ENCODE peak calls at places on chromosome X, in ten cellular contexts. One of them, this sample, is unnamed.

GRCh38 chrX:13494562-13494961 is 74.8 kb upstream of the EGFL6 start:
- DNase-seq in kidney tubule cell: no peak
- DNase-seq in KBM-7: no peak
- DNase-seq in iPS-NIHi11: no peak
- DNase-seq in mesenteric fat pad: no peak
- DNase-seq in activated CD4-positive, alpha-beta T cell treated with anti-CD3 and anti-CD28 coated beads for 24 hours: no peak
- DNase-seq in WTC11: no peak
- DNase-seq in T follicular helper cell: no peak
- DNase-seq in activated T-helper 9 cell treated with anti-CD3 and anti-CD28 coated beads, Interleukin-2, amount 50 U/mL, for 16 hours: no peak
- DNase-seq in GM10248: no peak
- DNase-seq in this sample: no peak

GRCh38 chrX:74383611-74384010 is 37.7 kb upstream of the SLC16A2 start:
- DNase-seq in kidney tubule cell: peak; percentile 58
- DNase-seq in KBM-7: peak; percentile 55
- DNase-seq in iPS-NIHi11: peak; percentile 51
- DNase-seq in mesenteric fat pad: no peak
- DNase-seq in activated CD4-positive, alpha-beta T cell treated with anti-CD3 and anti-CD28 coated beads for 24 hours: no peak
- DNase-seq in WTC11: peak; percentile 32
- DNase-seq in T follicular helper cell: no peak
- DNase-seq in activated T-helper 9 cell treated with anti-CD3 and anti-CD28 coated beads, Interleukin-2, amount 50 U/mL, for 16 hours: no peak
- DNase-seq in GM10248: peak; percentile 16
- DNase-seq in this sample: no peak

GRCh38 chrX:109959356-109959871 is 43.5 kb upstream of the TMEM164 start:
- DNase-seq in kidney tubule cell: no peak
- DNase-seq in KBM-7: peak; percentile 38
- DNase-seq in iPS-NIHi11: no peak
- DNase-seq in mesenteric fat pad: no peak
- DNase-seq in activated CD4-positive, alpha-beta T cell treated with anti-CD3 and anti-CD28 coated beads for 24 hours: no peak
- DNase-seq in WTC11: no peak
- DNase-seq in T follicular helper cell: no peak
- DNase-seq in activated T-helper 9 cell treated with anti-CD3 and anti-CD28 coated beads, Interleukin-2, amount 50 U/mL, for 16 hours: no peak
- DNase-seq in GM10248: no peak
- DNase-seq in this sample: no peak

GRCh38 chrX:39828971-39829370 is 268.8 kb downstream of the BCOR start:
- DNase-seq in kidney tubule cell: no peak
- DNase-seq in KBM-7: no peak
- DNase-seq in iPS-NIHi11: no peak
- DNase-seq in mesenteric fat pad: no peak
- DNase-seq in activated CD4-positive, alpha-beta T cell treated with anti-CD3 and anti-CD28 coated beads for 24 hours: no peak
- DNase-seq in WTC11: no peak
- DNase-seq in T follicular helper cell: no peak
- DNase-seq in activated T-helper 9 cell treated with anti-CD3 and anti-CD28 coated beads, Interleukin-2, amount 50 U/mL, for 16 hours: no peak
- DNase-seq in GM10248: no peak
- DNase-seq in this sample: no peak

GRCh38 chrX:1464282-1465131 is 11.8 kb upstream of the ASMTL start:
- DNase-seq in kidney tubule cell: no peak
- DNase-seq in KBM-7: no peak
- DNase-seq in iPS-NIHi11: no peak
- DNase-seq in mesenteric fat pad: peak; percentile 79
- DNase-seq in activated CD4-positive, alpha-beta T cell treated with anti-CD3 and anti-CD28 coated beads for 24 hours: no peak
- DNase-seq in WTC11: no peak
- DNase-seq in T follicular helper cell: no peak
- DNase-seq in activated T-helper 9 cell treated with anti-CD3 and anti-CD28 coated beads, Interleukin-2, amount 50 U/mL, for 16 hours: no peak
- DNase-seq in GM10248: no peak
- DNase-seq in this sample: no peak

GRCh38 chrX:3651272-3651671 is 62.2 kb downstream of the PRKX start:
- DNase-seq in kidney tubule cell: peak; percentile 44
- DNase-seq in KBM-7: peak; percentile 60
- DNase-seq in iPS-NIHi11: no peak
- DNase-seq in mesenteric fat pad: no peak
- DNase-seq in activated CD4-positive, alpha-beta T cell treated with anti-CD3 and anti-CD28 coated beads for 24 hours: no peak
- DNase-seq in WTC11: no peak
- DNase-seq in T follicular helper cell: no peak
- DNase-seq in activated T-helper 9 cell treated with anti-CD3 and anti-CD28 coated beads, Interleukin-2, amount 50 U/mL, for 16 hours: no peak
- DNase-seq in GM10248: peak; percentile 17
- DNase-seq in this sample: no peak

GRCh38 chrX:107348051-107348450 is 101.4 kb upstream of the FRMPD3 start:
- DNase-seq in kidney tubule cell: no peak
- DNase-seq in KBM-7: no peak
- DNase-seq in iPS-NIHi11: no peak
- DNase-seq in mesenteric fat pad: no peak
- DNase-seq in activated CD4-positive, alpha-beta T cell treated with anti-CD3 and anti-CD28 coated beads for 24 hours: no peak
- DNase-seq in WTC11: no peak
- DNase-seq in T follicular helper cell: no peak
- DNase-seq in activated T-helper 9 cell treated with anti-CD3 and anti-CD28 coated beads, Interleukin-2, amount 50 U/mL, for 16 hours: no peak
- DNase-seq in GM10248: no peak
- DNase-seq in this sample: no peak

GRCh38 chrX:38069991-38070390 is 63.6 kb downstream of the SYTL5 start:
- DNase-seq in kidney tubule cell: no peak
- DNase-seq in KBM-7: no peak
- DNase-seq in iPS-NIHi11: no peak
- DNase-seq in mesenteric fat pad: no peak
- DNase-seq in activated CD4-positive, alpha-beta T cell treated with anti-CD3 and anti-CD28 coated beads for 24 hours: no peak
- DNase-seq in WTC11: no peak
- DNase-seq in T follicular helper cell: no peak
- DNase-seq in activated T-helper 9 cell treated with anti-CD3 and anti-CD28 coated beads, Interleukin-2, amount 50 U/mL, for 16 hours: no peak
- DNase-seq in GM10248: no peak
- DNase-seq in this sample: no peak

GRCh38 chrX:50698944-50699343 is 115.0 kb downstream of the SHROOM4 start:
- DNase-seq in kidney tubule cell: no peak
- DNase-seq in KBM-7: no peak
- DNase-seq in iPS-NIHi11: no peak
- DNase-seq in mesenteric fat pad: no peak
- DNase-seq in activated CD4-positive, alpha-beta T cell treated with anti-CD3 and anti-CD28 coated beads for 24 hours: no peak
- DNase-seq in WTC11: no peak
- DNase-seq in T follicular helper cell: no peak
- DNase-seq in activated T-helper 9 cell treated with anti-CD3 and anti-CD28 coated beads, Interleukin-2, amount 50 U/mL, for 16 hours: no peak
- DNase-seq in GM10248: no peak
- DNase-seq in this sample: no peak

GRCh38 chrX:109270580-109271484 is 211.1 kb downstream of the GUCY2F start:
- DNase-seq in kidney tubule cell: peak; percentile 89
- DNase-seq in KBM-7: peak; percentile 12
- DNase-seq in iPS-NIHi11: no peak
- DNase-seq in mesenteric fat pad: no peak
- DNase-seq in activated CD4-positive, alpha-beta T cell treated with anti-CD3 and anti-CD28 coated beads for 24 hours: peak; percentile 10
- DNase-seq in WTC11: no peak
- DNase-seq in T follicular helper cell: no peak
- DNase-seq in activated T-helper 9 cell treated with anti-CD3 and anti-CD28 coated beads, Interleukin-2, amount 50 U/mL, for 16 hours: no peak
- DNase-seq in GM10248: peak; percentile 37
- DNase-seq in this sample: no peak

GRCh38 chrX:34404386-34405070 is 252.6 kb downstream of the TMEM47 start:
- DNase-seq in kidney tubule cell: no peak
- DNase-seq in KBM-7: no peak
- DNase-seq in iPS-NIHi11: no peak
- DNase-seq in mesenteric fat pad: no peak
- DNase-seq in activated CD4-positive, alpha-beta T cell treated with anti-CD3 and anti-CD28 coated beads for 24 hours: no peak
- DNase-seq in WTC11: no peak
- DNase-seq in T follicular helper cell: no peak
- DNase-seq in activated T-helper 9 cell treated with anti-CD3 and anti-CD28 coated beads, Interleukin-2, amount 50 U/mL, for 16 hours: no peak
- DNase-seq in GM10248: no peak
- DNase-seq in this sample: no peak

GRCh38 chrX:109403927-109404326 is 78.0 kb downstream of the GUCY2F start:
- DNase-seq in kidney tubule cell: no peak
- DNase-seq in KBM-7: no peak
- DNase-seq in iPS-NIHi11: no peak
- DNase-seq in mesenteric fat pad: no peak
- DNase-seq in activated CD4-positive, alpha-beta T cell treated with anti-CD3 and anti-CD28 coated beads for 24 hours: no peak
- DNase-seq in WTC11: no peak
- DNase-seq in T follicular helper cell: no peak
- DNase-seq in activated T-helper 9 cell treated with anti-CD3 and anti-CD28 coated beads, Interleukin-2, amount 50 U/mL, for 16 hours: no peak
- DNase-seq in GM10248: no peak
- DNase-seq in this sample: no peak

GRCh38 chrX:56728752-56729151 is 291 bp upstream of the NBDY start:
- DNase-seq in kidney tubule cell: peak; percentile 16
- DNase-seq in KBM-7: no peak
- DNase-seq in iPS-NIHi11: no peak
- DNase-seq in mesenteric fat pad: no peak
- DNase-seq in activated CD4-positive, alpha-beta T cell treated with anti-CD3 and anti-CD28 coated beads for 24 hours: no peak
- DNase-seq in WTC11: no peak
- DNase-seq in T follicular helper cell: peak; percentile 13
- DNase-seq in activated T-helper 9 cell treated with anti-CD3 and anti-CD28 coated beads, Interleukin-2, amount 50 U/mL, for 16 hours: no peak
- DNase-seq in GM10248: no peak
- DNase-seq in this sample: no peak

GRCh38 chrX:39336709-39337294 is 535.5 kb downstream of the MID1IP1 start:
- DNase-seq in kidney tubule cell: no peak
- DNase-seq in KBM-7: peak; percentile 37
- DNase-seq in iPS-NIHi11: no peak
- DNase-seq in mesenteric fat pad: no peak
- DNase-seq in activated CD4-positive, alpha-beta T cell treated with anti-CD3 and anti-CD28 coated beads for 24 hours: no peak
- DNase-seq in WTC11: no peak
- DNase-seq in T follicular helper cell: no peak
- DNase-seq in activated T-helper 9 cell treated with anti-CD3 and anti-CD28 coated beads, Interleukin-2, amount 50 U/mL, for 16 hours: no peak
- DNase-seq in GM10248: peak; percentile 11
- DNase-seq in this sample: no peak